ENCODE peak calls at places on chromosomes 12 and 14, in seven cellular contexts. One of them, this sample, is unnamed.

GRCh38 chr12:20443792-20444191 is 75.5 kb downstream of the PDE3A start:
- DNase-seq in SK-N-SH: no peak
- DNase-seq in adipocyte: no peak
- DNase-seq in fibroblast of lung: no peak
- DNase-seq in uterus: no peak
- DNase-seq in heart left ventricle: no peak
- DNase-seq in aorta: no peak
- DNase-seq in this sample: no peak

GRCh38 chr14:54622189-54622958 is 55.4 kb downstream of the SAMD4A start:
- DNase-seq in SK-N-SH: no peak
- DNase-seq in adipocyte: no peak
- DNase-seq in fibroblast of lung: no peak
- DNase-seq in uterus: no peak
- DNase-seq in heart left ventricle: no peak
- DNase-seq in aorta: no peak
- DNase-seq in this sample: no peak

GRCh38 chr14:103500148-103500990 is 22.3 kb downstream of the CKB start:
- DNase-seq in SK-N-SH: peak; percentile 84
- DNase-seq in adipocyte: peak; percentile 96
- DNase-seq in fibroblast of lung: peak; percentile 89
- DNase-seq in uterus: peak; percentile 87
- DNase-seq in heart left ventricle: peak; percentile 86
- DNase-seq in aorta: peak; percentile 97
- DNase-seq in this sample: peak; percentile 94

GRCh38 chr12:15700595-15700994 is 88.6 kb downstream of the EPS8 start:
- DNase-seq in SK-N-SH: no peak
- DNase-seq in adipocyte: peak; percentile 86
- DNase-seq in fibroblast of lung: peak; percentile 95
- DNase-seq in uterus: no peak
- DNase-seq in heart left ventricle: no peak
- DNase-seq in aorta: no peak
- DNase-seq in this sample: no peak

GRCh38 chr12:130715996-130716917 is at the start of gene RIMBP2:
- DNase-seq in SK-N-SH: peak; percentile 62
- DNase-seq in adipocyte: peak; percentile 41
- DNase-seq in fibroblast of lung: peak; percentile 16
- DNase-seq in uterus: peak; percentile 46
- DNase-seq in heart left ventricle: no peak
- DNase-seq in aorta: no peak
- DNase-seq in this sample: peak; percentile 66

GRCh38 chr12:52446346-52447045 is 5.5 kb downstream of the KRT6B start:
- DNase-seq in SK-N-SH: no peak
- DNase-seq in adipocyte: no peak
- DNase-seq in fibroblast of lung: no peak
- DNase-seq in uterus: no peak
- DNase-seq in heart left ventricle: no peak
- DNase-seq in aorta: no peak
- DNase-seq in this sample: no peak

GRCh38 chr14:92108345-92109254 is 2.2 kb upstream of the ATXN3 start:
- DNase-seq in SK-N-SH: no peak
- DNase-seq in adipocyte: no peak
- DNase-seq in fibroblast of lung: no peak
- DNase-seq in uterus: no peak
- DNase-seq in heart left ventricle: no peak
- DNase-seq in aorta: no peak
- DNase-seq in this sample: no peak

GRCh38 chr12:43942379-43942778 is 106.5 kb downstream of the TMEM117 start:
- DNase-seq in SK-N-SH: no peak
- DNase-seq in adipocyte: peak; percentile 46
- DNase-seq in fibroblast of lung: peak; percentile 11
- DNase-seq in uterus: no peak
- DNase-seq in heart left ventricle: no peak
- DNase-seq in aorta: no peak
- DNase-seq in this sample: no peak

GRCh38 chr14:61080591-61081010 is 99.6 kb downstream of the SLC38A6 start:
- DNase-seq in SK-N-SH: no peak
- DNase-seq in adipocyte: peak; percentile 84
- DNase-seq in fibroblast of lung: peak; percentile 80
- DNase-seq in uterus: no peak
- DNase-seq in heart left ventricle: peak; percentile 23
- DNase-seq in aorta: no peak
- DNase-seq in this sample: no peak

GRCh38 chr12:39852346-39852745 is 232.7 kb upstream of the ABCD2 start:
- DNase-seq in SK-N-SH: no peak
- DNase-seq in adipocyte: no peak
- DNase-seq in fibroblast of lung: no peak
- DNase-seq in uterus: no peak
- DNase-seq in heart left ventricle: no peak
- DNase-seq in aorta: no peak
- DNase-seq in this sample: no peak

GRCh38 chr12:39329015-39329414 is 113.9 kb downstream of the KIF21A start:
- DNase-seq in SK-N-SH: no peak
- DNase-seq in adipocyte: peak; percentile 59
- DNase-seq in fibroblast of lung: no peak
- DNase-seq in uterus: no peak
- DNase-seq in heart left ventricle: no peak
- DNase-seq in aorta: no peak
- DNase-seq in this sample: no peak

GRCh38 chr12:109999983-110000505 is 814 bp downstream of the ANKRD13A start:
- DNase-seq in SK-N-SH: no peak
- DNase-seq in adipocyte: peak; percentile 81
- DNase-seq in fibroblast of lung: peak; percentile 47
- DNase-seq in uterus: peak; percentile 29
- DNase-seq in heart left ventricle: no peak
- DNase-seq in aorta: peak; percentile 81
- DNase-seq in this sample: peak; percentile 63

GRCh38 chr14:22588419-22589095 is 467 bp downstream of the DAD1 start:
- DNase-seq in SK-N-SH: no peak
- DNase-seq in adipocyte: peak; percentile 50
- DNase-seq in fibroblast of lung: no peak
- DNase-seq in uterus: no peak
- DNase-seq in heart left ventricle: no peak
- DNase-seq in aorta: no peak
- DNase-seq in this sample: no peak

GRCh38 chr14:22587247-22587646 is 1.8 kb downstream of the DAD1 start:
- DNase-seq in SK-N-SH: no peak
- DNase-seq in adipocyte: no peak
- DNase-seq in fibroblast of lung: no peak
- DNase-seq in uterus: no peak
- DNase-seq in heart left ventricle: no peak
- DNase-seq in aorta: no peak
- DNase-seq in this sample: no peak

GRCh38 chr14:22580604-22581003 is 8.4 kb downstream of the DAD1 start:
- DNase-seq in SK-N-SH: no peak
- DNase-seq in adipocyte: no peak
- DNase-seq in fibroblast of lung: no peak
- DNase-seq in uterus: no peak
- DNase-seq in heart left ventricle: no peak
- DNase-seq in aorta: no peak
- DNase-seq in this sample: no peak

GRCh38 chr14:22579881-22580280 is 9.1 kb downstream of the DAD1 start:
- DNase-seq in SK-N-SH: no peak
- DNase-seq in adipocyte: no peak
- DNase-seq in fibroblast of lung: no peak
- DNase-seq in uterus: no peak
- DNase-seq in heart left ventricle: no peak
- DNase-seq in aorta: no peak
- DNase-seq in this sample: no peak

GRCh38 chr14:22583994-22584393 is 5.0 kb downstream of the DAD1 start:
- DNase-seq in SK-N-SH: no peak
- DNase-seq in adipocyte: no peak
- DNase-seq in fibroblast of lung: no peak
- DNase-seq in uterus: no peak
- DNase-seq in heart left ventricle: no peak
- DNase-seq in aorta: no peak
- DNase-seq in this sample: no peak
- H3K4me1 ChIP-seq in SK-N-SH: peaks cover 9% of the 10 kb centered on the region
- H3K4me1 ChIP-seq in adipocyte: peaks cover 33% of the 10 kb centered on the region
- H3K4me1 ChIP-seq in fibroblast of lung: no peaks in the 10 kb centered on the region
- H3K4me1 ChIP-seq in uterus: peaks cover 4% of the 10 kb centered on the region
- H3K4me1 ChIP-seq in heart left ventricle: peaks cover 30% of the 10 kb centered on the region
- H3K4me1 ChIP-seq in aorta: peaks cover 8% of the 10 kb centered on the region
- H3K4me1 ChIP-seq in this sample: peaks cover 55% of the 10 kb centered on the region

DNA sequence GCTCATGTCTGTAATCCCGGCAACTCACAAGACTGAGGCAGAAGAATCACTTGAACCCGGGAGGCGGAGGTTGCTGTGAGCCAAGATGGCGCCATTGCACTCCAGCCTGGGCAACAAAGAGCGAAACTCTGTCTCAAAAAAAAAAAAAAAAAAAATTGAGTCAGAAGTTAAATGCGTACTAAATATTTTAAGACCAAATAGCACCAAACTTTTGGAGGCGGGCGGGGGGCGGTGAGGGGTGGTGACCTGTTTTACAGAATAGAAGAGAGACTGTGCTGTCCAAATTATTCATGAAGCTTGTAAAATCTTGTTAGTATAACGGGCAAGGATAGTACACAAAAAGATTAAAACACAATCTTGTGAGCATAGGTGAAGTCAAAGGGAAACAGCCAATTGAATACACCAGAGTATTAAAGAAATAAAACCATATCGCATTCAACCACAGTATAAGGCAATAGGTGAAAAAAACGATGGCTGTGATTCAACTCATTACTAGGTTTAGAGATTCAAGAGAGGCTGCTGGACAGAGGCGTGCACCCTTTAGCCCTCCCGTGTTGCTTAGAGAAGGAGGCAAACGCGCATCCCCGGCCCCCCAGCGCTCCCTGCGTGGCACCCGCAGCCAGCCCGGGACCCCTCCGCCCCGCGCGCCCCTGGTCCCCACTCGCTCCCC is 571 bp downstream of the ZNF891 start:
- DNase-seq in SK-N-SH: no peak
- DNase-seq in adipocyte: no peak
- DNase-seq in fibroblast of lung: peak; percentile 36
- DNase-seq in uterus: no peak
- DNase-seq in heart left ventricle: no peak
- DNase-seq in aorta: no peak
- DNase-seq in this sample: peak; percentile 12
- H3K9me3 ChIP-seq in SK-N-SH: peaks cover 29% of the 10 kb centered on the region
- H3K9me3 ChIP-seq in adipocyte: peaks cover 51% of the 10 kb centered on the region
- H3K9me3 ChIP-seq in fibroblast of lung: no peaks in the 10 kb centered on the region
- H3K9me3 ChIP-seq in uterus: no peaks in the 10 kb centered on the region
- H3K9me3 ChIP-seq in heart left ventricle: peaks cover 71% of the 10 kb centered on the region
- H3K9me3 ChIP-seq in aorta: peaks cover 16% of the 10 kb centered on the region
- H3K9me3 ChIP-seq in this sample: no peaks in the 10 kb centered on the region

GRCh38 chr12:116160196-116160595 is 117.3 kb downstream of the MED13L start:
- DNase-seq in SK-N-SH: no peak
- DNase-seq in adipocyte: peak; percentile 57
- DNase-seq in fibroblast of lung: no peak
- DNase-seq in uterus: no peak
- DNase-seq in heart left ventricle: no peak
- DNase-seq in aorta: no peak
- DNase-seq in this sample: no peak

GRCh38 chr12:116160883-116161458 is 116.5 kb downstream of the MED13L start:
- DNase-seq in SK-N-SH: no peak
- DNase-seq in adipocyte: no peak
- DNase-seq in fibroblast of lung: no peak
- DNase-seq in uterus: no peak
- DNase-seq in heart left ventricle: no peak
- DNase-seq in aorta: no peak
- DNase-seq in this sample: no peak

GRCh38 chr12:116164263-116164817 is 113.2 kb downstream of the MED13L start:
- DNase-seq in SK-N-SH: peak; percentile 38
- DNase-seq in adipocyte: peak; percentile 76
- DNase-seq in fibroblast of lung: peak; percentile 31
- DNase-seq in uterus: no peak
- DNase-seq in heart left ventricle: no peak
- DNase-seq in aorta: no peak
- DNase-seq in this sample: no peak

GRCh38 chr12:116161588-116161987 is 115.9 kb downstream of the MED13L start:
- DNase-seq in SK-N-SH: no peak
- DNase-seq in adipocyte: no peak
- DNase-seq in fibroblast of lung: peak; percentile 82
- DNase-seq in uterus: no peak
- DNase-seq in heart left ventricle: no peak
- DNase-seq in aorta: no peak
- DNase-seq in this sample: no peak

DNA sequence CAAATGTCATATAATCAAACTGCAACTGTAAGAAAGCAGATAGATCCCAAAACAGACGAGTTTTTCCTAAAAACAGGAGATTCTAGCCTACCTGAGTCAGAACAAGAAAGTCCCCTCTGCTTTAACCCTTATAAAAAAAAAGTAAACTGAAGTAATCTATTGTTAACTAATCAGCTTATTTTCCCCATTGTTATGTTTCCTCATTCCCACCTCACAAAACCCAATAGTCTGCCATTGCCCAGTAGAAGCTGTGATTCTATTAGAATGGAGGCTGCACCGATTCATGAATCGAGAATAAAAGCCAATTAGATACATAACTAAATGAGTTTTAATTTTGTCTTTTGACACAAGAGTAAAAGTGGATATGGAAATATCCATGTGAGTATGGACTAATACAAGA is 115.4 kb downstream of the MED13L start:
- DNase-seq in SK-N-SH: no peak
- DNase-seq in adipocyte: no peak
- DNase-seq in fibroblast of lung: no peak
- DNase-seq in uterus: no peak
- DNase-seq in heart left ventricle: no peak
- DNase-seq in aorta: no peak
- DNase-seq in this sample: no peak
- H3K4me1 ChIP-seq in SK-N-SH: peaks cover 58% of the 10 kb centered on the region
- H3K4me1 ChIP-seq in adipocyte: peaks cover 72% of the 10 kb centered on the region
- H3K4me1 ChIP-seq in fibroblast of lung: peaks cover 13% of the 10 kb centered on the region
- H3K4me1 ChIP-seq in uterus: peaks cover 3% of the 10 kb centered on the region
- H3K4me1 ChIP-seq in heart left ventricle: peaks cover 37% of the 10 kb centered on the region
- H3K4me1 ChIP-seq in aorta: peaks cover 9% of the 10 kb centered on the region
- H3K4me1 ChIP-seq in this sample: peaks cover 37% of the 10 kb centered on the region

DNA sequence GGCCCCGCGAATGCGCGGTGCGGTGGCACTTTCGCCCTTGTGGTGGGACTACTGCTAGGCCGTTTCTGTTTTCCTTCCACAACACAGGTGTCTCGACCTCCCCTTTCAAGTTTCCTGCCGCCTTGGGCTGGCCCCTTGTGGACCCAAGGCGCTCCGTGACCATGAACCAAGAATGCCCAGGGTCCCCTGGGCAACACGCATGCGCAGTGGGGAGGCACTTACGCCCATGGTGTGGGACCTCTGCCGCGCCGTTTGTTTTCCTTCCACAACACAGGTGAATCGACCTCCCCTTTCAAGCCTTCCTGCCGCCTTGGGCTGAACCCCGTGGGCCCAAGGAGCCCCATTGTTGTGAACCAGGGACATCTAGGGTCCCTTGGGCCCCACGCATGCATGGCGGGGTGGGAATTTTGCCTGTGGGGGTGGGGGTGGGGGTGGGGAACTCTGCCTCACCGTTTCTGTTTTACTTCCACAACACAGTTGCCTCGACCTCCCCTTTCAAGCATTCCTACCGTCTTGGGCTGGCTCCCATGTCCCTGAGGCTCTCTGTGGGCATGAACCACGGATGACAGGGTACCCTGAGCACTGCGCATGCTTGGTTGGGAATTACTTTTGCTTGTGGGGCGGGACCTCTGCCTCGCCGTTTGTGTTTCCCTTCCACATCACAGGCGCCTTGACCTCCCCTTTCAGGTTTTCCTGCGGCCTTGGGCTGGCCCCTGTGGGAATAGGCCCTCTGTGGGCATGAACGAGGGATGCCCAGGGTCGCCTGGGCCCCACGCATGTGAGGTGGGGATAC is 355.1 kb downstream of the ALG10 start:
- DNase-seq in SK-N-SH: no peak
- DNase-seq in adipocyte: no peak
- DNase-seq in fibroblast of lung: no peak
- DNase-seq in uterus: no peak
- DNase-seq in heart left ventricle: no peak
- DNase-seq in aorta: no peak
- DNase-seq in this sample: no peak
- H3K9me3 ChIP-seq in SK-N-SH: no peaks in the 10 kb centered on the region
- H3K9me3 ChIP-seq in adipocyte: no peaks in the 10 kb centered on the region
- H3K9me3 ChIP-seq in fibroblast of lung: no peaks in the 10 kb centered on the region
- H3K9me3 ChIP-seq in uterus: no peaks in the 10 kb centered on the region
- H3K9me3 ChIP-seq in heart left ventricle: peaks cover 15% of the 10 kb centered on the region
- H3K9me3 ChIP-seq in aorta: peaks cover 5% of the 10 kb centered on the region
- H3K9me3 ChIP-seq in this sample: no peaks in the 10 kb centered on the region

This sample was measured in thyroid gland.